ENCODE peak calls at places on chromosomes 4 and X, in nine cellular contexts. W is body of pancreas, Z is stomach, E is GM12878, I is breast epithelium, U is A549, C is tibial nerve, Y is IMR-90, M is adrenal gland. L is an unnamed sample.

GRCh38 chr4:3879681-3880594 is 113.8 kb downstream of the ADRA2C start:
- DNase-seq in Y (no peak), C (no peak), I (no peak), M (no peak), W (no peak), U (no peak), Z (peak; percentile 26), E (no peak), L (peak; percentile 55)

GRCh38 chr4:47718691-47719090 is 119.2 kb downstream of the CORIN start:
- DNase-seq in Y (no peak), U (no peak), I (no peak), Z (no peak), M (no peak), E (no peak), W (no peak), C (no peak), L (no peak)

GRCh38 chrX:121102101-121102500 is 54.7 kb downstream of the GLUD2 start:
- DNase-seq in Y (no peak), E (no peak), U (no peak), W (no peak), M (no peak), I (no peak), Z (no peak), C (no peak), L (no peak)

GRCh38 chr4:17577660-17578481 is 873 bp downstream of the LAP3 start:
- DNase-seq in Y (peak; percentile 4), I (peak; percentile 58), M (peak; percentile 66), W (peak; percentile 40), U (no peak), E (no peak), Z (peak; percentile 37), C (peak; percentile 28), L (peak; percentile 44)

GRCh38 chr4:176475091-176475490 is 155.3 kb downstream of the SPCS3 start:
- DNase-seq in Y (no peak), M (no peak), W (no peak), C (no peak), I (no peak), U (no peak), Z (no peak), E (no peak), L (no peak)

GRCh38 chr4:30769093-30769492 is 48.9 kb downstream of the PCDH7 start:
- DNase-seq in Y (no peak), C (no peak), M (no peak), E (no peak), Z (no peak), W (no peak), U (no peak), I (no peak), L (no peak)

GRCh38 chrX:47578692-47579091 is 3.5 kb upstream of the TIMP1 start:
- DNase-seq in E (no peak), W (no peak), Z (no peak), I (no peak), M (no peak), U (no peak), C (no peak), Y (no peak), L (no peak)

GRCh38 chr4:165055601-165056000 is 1.9 kb downstream of the TRIM75 start:
- DNase-seq in Y (no peak), Z (no peak), E (no peak), M (no peak), C (no peak), W (no peak), I (no peak), U (no peak), L (no peak)

GRCh38 chr4:10303291-10303690 is 153.9 kb downstream of the ZNF518B start:
- DNase-seq in C (no peak), W (no peak), U (no peak), Y (no peak), M (no peak), I (no peak), Z (no peak), E (no peak), L (no peak)

GRCh38 chr4:99144070-99144469 is at the start of gene ADH4:
- DNase-seq in U (no peak), C (no peak), M (no peak), Y (peak; percentile 8), W (no peak), Z (no peak), I (no peak), E (no peak), L (peak; percentile 55)

GRCh38 chr4:174084542-174084941 is 198.9 kb downstream of the FBXO8 start:
- DNase-seq in C (no peak), Z (no peak), E (no peak), M (no peak), Y (no peak), I (no peak), U (no peak), W (no peak), L (no peak)

GRCh38 chr4:152655272-152656129 is 24.3 kb downstream of the TMEM154 start:
- DNase-seq in E (no peak), I (no peak), C (no peak), U (no peak), Z (no peak), Y (no peak), W (no peak), M (peak; percentile 28), L (peak; percentile 69)

GRCh38 chrX:72714471-72714916 is 388 bp upstream of the PHKA1 start:
- DNase-seq in Z (peak; percentile 68), W (peak; percentile 82), C (peak; percentile 37), U (peak; percentile 75), M (peak; percentile 78), E (no peak), I (peak; percentile 52), Y (peak; percentile 62), L (peak; percentile 57)

GRCh38 chr4:84615355-84615754 is 32.4 kb downstream of the CDS1 start:
- DNase-seq in Z (no peak), W (no peak), I (no peak), E (no peak), U (no peak), M (no peak), C (no peak), Y (no peak), L (no peak)

GRCh38 chrX:152821145-152821765 is 9.3 kb downstream of the CETN2 start:
- DNase-seq in E (no peak), I (no peak), Z (peak; percentile 52), C (no peak), Y (peak; percentile 32), M (peak; percentile 52), U (peak; percentile 54), W (peak; percentile 53), L (no peak)

GRCh38 chr4:150938873-150939499 is 76.1 kb downstream of the LRBA start:
- DNase-seq in I (no peak), M (no peak), E (no peak), C (no peak), U (no peak), Z (no peak), Y (no peak), W (no peak), L (no peak)

GRCh38 chr4:147815741-147816140 is 83.9 kb downstream of the ARHGAP10 start:
- DNase-seq in M (no peak), C (no peak), Y (no peak), I (no peak), E (no peak), Z (no peak), U (no peak), W (no peak), L (no peak)
- H3K4me1 ChIP-seq in M (peaks cover 10% of the 10 kb centered on the region), C (peaks cover 27% of the 10 kb centered on the region), Y (peaks cover 2% of the 10 kb centered on the region), I (no peaks in the 10 kb centered on the region), E (no peaks in the 10 kb centered on the region), Z (peaks cover 40% of the 10 kb centered on the region), U (no peaks in the 10 kb centered on the region), W (peaks cover 22% of the 10 kb centered on the region), L (no peaks in the 10 kb centered on the region)

GRCh38 chrX:13082286-13083065 is 38.1 kb upstream of the FAM9C start:
- DNase-seq in C (no peak), M (no peak), W (no peak), Z (no peak), U (no peak), E (no peak), I (no peak), Y (no peak), L (no peak)
- TF ChIP-seq POLR2A in C (no peak), M (no peak), W (no peak), Z (no peak), U (no peak), E (peak; percentile 17), I (no peak), Y (no peak), L (no peak)

GRCh38 chr4:87041142-87041541 is 106.3 kb downstream of the AFF1 start:
- DNase-seq in I (no peak), E (no peak), Z (no peak), Y (peak; percentile 52), M (peak; percentile 46), U (no peak), C (peak; percentile 67), W (no peak), L (no peak)

GRCh38 chr4:87035881-87036509 is 101.2 kb downstream of the AFF1 start:
- DNase-seq in W (no peak), Z (no peak), M (no peak), I (no peak), U (no peak), C (no peak), E (no peak), Y (no peak), L (no peak)

GRCh38 chr4:87038837-87039715 is 104.3 kb downstream of the AFF1 start:
- DNase-seq in E (no peak), W (peak; percentile 80), Y (peak; percentile 91), I (no peak), M (peak; percentile 81), U (peak; percentile 60), Z (peak; percentile 32), C (peak; percentile 3), L (no peak)

GRCh38 chr4:87036713-87037112 is 101.9 kb downstream of the AFF1 start:
- DNase-seq in M (no peak), I (no peak), W (no peak), U (no peak), E (no peak), Y (no peak), Z (no peak), C (no peak), L (no peak)

DNA sequence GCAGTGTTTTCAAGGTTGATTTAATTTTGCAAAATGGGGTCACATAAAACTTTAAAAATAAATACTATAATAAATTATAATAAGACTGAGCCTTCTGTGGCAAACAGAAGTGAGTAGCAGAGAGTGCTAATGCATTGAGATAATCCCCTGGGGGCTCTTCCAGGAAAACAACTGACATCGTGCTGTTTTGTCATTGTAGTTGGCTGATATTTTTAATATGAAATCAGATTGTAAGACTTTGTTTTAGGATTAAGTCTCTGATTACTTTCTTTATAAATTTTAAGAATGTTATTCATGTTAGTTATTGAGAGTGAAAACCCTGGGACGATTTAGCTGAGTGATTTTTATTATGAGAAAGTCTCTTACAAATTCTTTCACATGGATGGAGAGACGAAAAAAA is 103.1 kb downstream of the AFF1 start:
- DNase-seq in M (no peak), Z (no peak), I (no peak), U (no peak), Y (no peak), W (no peak), E (no peak), C (no peak), L (no peak)
- H3K4me1 ChIP-seq in M (peaks cover 68% of the 10 kb centered on the region), Z (peaks cover 60% of the 10 kb centered on the region), I (peaks cover 8% of the 10 kb centered on the region), U (peaks cover 59% of the 10 kb centered on the region), Y (peaks cover 24% of the 10 kb centered on the region), W (peaks cover 77% of the 10 kb centered on the region), E (peaks cover 56% of the 10 kb centered on the region), C (peaks cover 55% of the 10 kb centered on the region), L (no peaks in the 10 kb centered on the region)

DNA sequence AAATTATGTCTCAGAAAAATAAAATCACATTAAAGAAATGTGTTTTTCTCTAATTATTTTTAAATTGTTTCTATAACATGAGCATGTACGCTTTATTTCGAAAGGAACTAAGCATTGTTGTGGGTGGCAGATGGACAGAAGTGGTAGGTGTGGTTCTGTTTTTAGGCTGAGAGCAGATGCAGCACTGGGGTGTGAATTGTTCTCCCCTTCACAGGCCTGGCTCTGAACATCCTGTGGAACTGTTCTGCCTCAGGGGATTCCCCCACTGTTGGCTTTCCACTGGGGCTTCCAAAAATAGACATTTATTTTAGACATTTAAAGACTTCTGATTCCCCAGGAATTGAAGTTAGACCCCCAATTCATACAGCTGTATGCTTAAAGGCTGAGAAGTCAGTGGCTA is 41.9 kb upstream of the PDHA2 start:
- DNase-seq in I (no peak), Y (no peak), E (no peak), Z (no peak), W (no peak), M (no peak), C (no peak), U (no peak), L (no peak)
- TF ChIP-seq POLR2A in I (no peak), Y (no peak), E (no peak), Z (no peak), W (no peak), M (no peak), C (no peak), U (no peak), L (no peak)

L was measured in Peyer's patch.